ENCODE peak calls at places on chromosome 19, in ten cellular contexts. G is pancreas; L is CD8-positive, alpha-beta memory T cell; Y is body of pancreas; D is CD8-positive, alpha-beta T cell; A is endothelial cell of umbilical vein; Z is uterus; U is left lung; K is K562; T is Peyer's patch. E is an unnamed sample.

GRCh38 chr19:48284891-48285290 is 15.0 kb downstream of the ZNF114 start:
- DNase-seq in G (no peak), L (no peak), Y (no peak), D (no peak), A (no peak), Z (no peak), U (no peak), K (no peak), T (no peak), E (no peak)

GRCh38 chr19:57465680-57466381 is 8.9 kb upstream of the VN1R1 start:
- DNase-seq in G (no peak), L (no peak), Y (no peak), D (no peak), A (peak), Z (no peak), U (no peak), K (peak), T (no peak), E (peak)

GRCh38 chr19:46221981-46222610 is 7.4 kb upstream of the IGFL1 start:
- DNase-seq in G (no peak), L (no peak), Y (peak), D (no peak), A (no peak), Z (peak), U (peak), K (no peak), T (no peak), E (peak)

GRCh38 chr19:10116085-10116865 is 3.4 kb downstream of the EIF3G start:
- DNase-seq in G (peak), L (no peak), Y (no peak), D (no peak), A (no peak), Z (no peak), U (no peak), K (no peak), T (peak), E (peak)

GRCh38 chr19:52248256-52248655 is 21.1 kb upstream of the ZNF766 start:
- DNase-seq in G (no peak), L (peak), Y (peak), D (peak), A (peak), Z (peak), U (no peak), K (peak), T (no peak), E (peak)

GRCh38 chr19:4609878-4610511 is 29.3 kb upstream of the TNFAIP8L1 start:
- DNase-seq in G (peak), L (no peak), Y (peak), D (no peak), A (no peak), Z (no peak), U (peak), K (peak), T (no peak), E (no peak)

GRCh38 chr19:5948697-5949564 is 29.0 kb downstream of the RANBP3 start:
- DNase-seq in G (no peak), L (no peak), Y (no peak), D (no peak), A (no peak), Z (no peak), U (no peak), K (no peak), T (no peak), E (peak)

GRCh38 chr19:38557205-38557799 is 60.5 kb downstream of the MAP4K1 start:
- DNase-seq in G (no peak), L (no peak), Y (no peak), D (peak), A (no peak), Z (no peak), U (peak), K (peak), T (no peak), E (no peak)

GRCh38 chr19:14565298-14565679 is 6.6 kb downstream of the NDUFB7 start:
- DNase-seq in G (peak), L (no peak), Y (no peak), D (no peak), A (no peak), Z (no peak), U (no peak), K (no peak), T (no peak), E (no peak)

GRCh38 chr19:13461536-13461935 is 44.7 kb downstream of the CACNA1A start:
- DNase-seq in G (no peak), L (no peak), Y (no peak), D (no peak), A (no peak), Z (no peak), U (no peak), K (no peak), T (no peak), E (no peak)

GRCh38 chr19:30046522-30046921 is 104.5 kb downstream of the URI1 start:
- DNase-seq in G (no peak), L (peak), Y (no peak), D (no peak), A (no peak), Z (no peak), U (no peak), K (peak), T (no peak), E (peak)

GRCh38 chr19:51751655-51752054 is at the start of gene FPR1:
- DNase-seq in G (no peak), L (no peak), Y (no peak), D (no peak), A (no peak), Z (no peak), U (no peak), K (no peak), T (no peak), E (peak)

GRCh38 chr19:44643605-44644390 is at the start of gene PVR:
- DNase-seq in G (peak), L (no peak), Y (peak), D (peak), A (peak), Z (peak), U (peak), K (peak), T (peak), E (peak)

GRCh38 chr19:18776288-18776594 is 14.9 kb downstream of the COMP start:
- DNase-seq in G (no peak), L (no peak), Y (no peak), D (no peak), A (no peak), Z (no peak), U (no peak), K (peak), T (no peak), E (no peak)

GRCh38 chr19:56333506-56333905 is 18.9 kb upstream of the ZSCAN5A start:
- DNase-seq in G (no peak), L (peak), Y (peak), D (peak), A (peak), Z (no peak), U (no peak), K (peak), T (no peak), E (peak)

GRCh38 chr19:47697863-47698609 is 15.2 kb upstream of the EHD2 start:
- DNase-seq in G (peak), L (peak), Y (peak), D (peak), A (peak), Z (peak), U (peak), K (peak), T (peak), E (peak)

GRCh38 chr19:19169236-19170052 is 619 bp downstream of the MEF2B start:
- DNase-seq in G (no peak), L (no peak), Y (no peak), D (no peak), A (no peak), Z (no peak), U (no peak), K (no peak), T (no peak), E (no peak)

GRCh38 chr19:20860339-20860738 is 62.7 kb upstream of the ZNF85 start:
- DNase-seq in G (no peak), L (no peak), Y (no peak), D (no peak), A (no peak), Z (no peak), U (no peak), K (no peak), T (no peak), E (no peak)

GRCh38 chr19:39996218-39996810 is 546 bp upstream of the ZNF546 start:
- DNase-seq in G (no peak), L (no peak), Y (peak), D (peak), A (no peak), Z (no peak), U (no peak), K (peak), T (no peak), E (peak)

GRCh38 chr19:46976845-46977320 is 42.8 kb upstream of the NPAS1 start:
- DNase-seq in G (no peak), L (no peak), Y (peak), D (no peak), A (peak), Z (peak), U (peak), K (peak), T (no peak), E (no peak)

GRCh38 chr19:13707901-13708300 is 56.4 kb upstream of the MRI1 start:
- DNase-seq in G (no peak), L (no peak), Y (no peak), D (no peak), A (no peak), Z (no peak), U (no peak), K (no peak), T (no peak), E (no peak)

GRCh38 chr19:45348367-45349125 is 8.0 kb downstream of the KLC3 start:
- DNase-seq in G (no peak), L (no peak), Y (no peak), D (no peak), A (no peak), Z (no peak), U (no peak), K (no peak), T (no peak), E (no peak)

GRCh38 chr19:30028992-30029343 is 86.9 kb downstream of the URI1 start:
- DNase-seq in G (no peak), L (no peak), Y (no peak), D (no peak), A (no peak), Z (no peak), U (no peak), K (no peak), T (no peak), E (no peak)

GRCh38 chr19:14479985-14480694 is 5.0 kb upstream of the PTGER1 start:
- DNase-seq in G (peak), L (peak), Y (no peak), D (peak), A (no peak), Z (no peak), U (no peak), K (peak), T (no peak), E (peak)

GRCh38 chr19:10748924-10749434 is 31.1 kb downstream of the DNM2 start:
- DNase-seq in G (peak), L (no peak), Y (peak), D (no peak), A (peak), Z (no peak), U (peak), K (peak), T (peak), E (no peak)

GRCh38 chr19:40006273-40006691 is 9.4 kb downstream of the ZNF546 start:
- DNase-seq in G (no peak), L (no peak), Y (no peak), D (no peak), A (peak), Z (no peak), U (no peak), K (peak), T (no peak), E (no peak)

GRCh38 chr19:4972509-4973230 is 3.8 kb downstream of the KDM4B start:
- DNase-seq in G (no peak), L (no peak), Y (no peak), D (no peak), A (peak), Z (no peak), U (no peak), K (no peak), T (no peak), E (no peak)

GRCh38 chr19:2053601-2054389 is 2.8 kb upstream of the MKNK2 start:
- DNase-seq in G (peak), L (no peak), Y (peak), D (no peak), A (peak), Z (peak), U (peak), K (no peak), T (no peak), E (no peak)
- H3K27ac ChIP-seq in G (peak), L (no peak), Y (peak), D (no peak), A (no peak), Z (peak), U (peak), K (no peak), T (peak), E (no peak)

GRCh38 chr19:8831832-8832131 is 322 bp downstream of the ZNF558 start:
- DNase-seq in G (no peak), L (no peak), Y (no peak), D (no peak), A (no peak), Z (no peak), U (no peak), K (no peak), T (no peak), E (no peak)

GRCh38 chr19:8835877-8836276 is 3.7 kb downstream of the MBD3L1 start:
- DNase-seq in G (no peak), L (no peak), Y (no peak), D (no peak), A (no peak), Z (no peak), U (no peak), K (no peak), T (no peak), E (no peak)

GRCh38 chr19:8831373-8831772 is 731 bp downstream of the ZNF558 start:
- DNase-seq in G (no peak), L (no peak), Y (no peak), D (no peak), A (no peak), Z (no peak), U (no peak), K (peak), T (no peak), E (no peak)

GRCh38 chr19:8835446-8835845 is 3.3 kb downstream of the MBD3L1 start:
- DNase-seq in G (no peak), L (no peak), Y (no peak), D (no peak), A (no peak), Z (no peak), U (no peak), K (no peak), T (no peak), E (no peak)

DNA sequence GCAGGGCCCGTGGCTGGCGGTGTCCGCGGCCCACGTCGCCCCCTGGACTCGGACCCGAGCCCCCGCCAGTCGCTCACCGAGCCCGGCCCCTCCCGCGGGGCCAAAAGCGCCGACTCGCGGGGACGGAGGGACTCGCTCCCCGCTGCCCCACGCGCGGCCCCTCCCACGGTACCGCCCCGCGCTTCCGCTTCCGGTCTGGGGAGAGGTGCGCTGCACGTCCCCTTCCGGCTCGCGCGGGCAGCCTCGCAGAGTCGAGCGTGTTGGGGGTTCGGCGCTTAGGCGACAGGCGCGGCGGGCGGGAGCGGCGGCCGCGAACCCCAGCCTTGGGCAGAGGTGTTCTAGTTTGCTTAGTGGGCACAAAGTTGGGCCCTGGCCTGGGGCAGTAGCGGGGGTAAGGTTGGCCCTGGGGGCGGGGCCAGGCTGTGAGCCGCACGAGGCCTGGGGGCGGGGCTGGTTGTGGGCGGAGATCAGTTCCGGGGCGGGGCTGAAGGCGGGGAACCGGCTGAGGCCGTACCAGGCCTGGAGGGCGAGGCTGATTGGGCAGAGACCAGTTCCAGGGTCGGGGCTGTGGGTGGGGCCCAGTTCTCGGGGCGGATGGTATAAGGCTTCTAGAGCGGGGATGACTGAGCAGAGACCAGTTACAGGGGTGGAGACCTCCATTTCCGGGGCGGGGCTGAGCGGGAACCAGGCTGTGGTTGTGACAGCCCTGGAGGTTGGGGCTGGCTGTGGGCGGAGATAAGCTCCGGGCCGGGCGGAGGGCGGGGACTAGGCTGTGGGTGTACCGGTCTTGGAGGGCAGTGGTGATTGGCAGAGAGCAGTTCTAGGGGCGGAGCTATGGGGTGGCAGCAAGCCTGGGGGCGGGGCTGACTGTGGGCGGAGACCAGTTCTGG is at the start of the genes MBD3L1 and ZNF558:
- DNase-seq in G (peak), L (peak), Y (peak), D (peak), A (peak), Z (peak), U (peak), K (peak), T (peak), E (peak)
- H3K27ac ChIP-seq in G (peak), L (peak), Y (peak), D (peak), A (no peak), Z (peak), U (peak), K (peak), T (peak), E (peak)

GRCh38 chr19:17504030-17504429 is 7.4 kb upstream of the PGLS start:
- DNase-seq in G (no peak), L (no peak), Y (no peak), D (no peak), A (no peak), Z (no peak), U (no peak), K (no peak), T (no peak), E (no peak)

GRCh38 chr19:17506745-17507144 is 4.7 kb upstream of the PGLS start:
- DNase-seq in G (no peak), L (no peak), Y (no peak), D (no peak), A (no peak), Z (no peak), U (no peak), K (no peak), T (no peak), E (no peak)

GRCh38 chr19:17503240-17503639 is 8.2 kb upstream of the PGLS start:
- DNase-seq in G (no peak), L (no peak), Y (no peak), D (no peak), A (no peak), Z (no peak), U (no peak), K (no peak), T (no peak), E (no peak)

GRCh38 chr19:17505218-17505617 is 6.2 kb upstream of the PGLS start:
- DNase-seq in G (no peak), L (no peak), Y (no peak), D (no peak), A (no peak), Z (no peak), U (no peak), K (no peak), T (no peak), E (no peak)

GRCh38 chr19:17504456-17504855 is 7.0 kb upstream of the PGLS start:
- DNase-seq in G (no peak), L (no peak), Y (no peak), D (no peak), A (no peak), Z (no peak), U (no peak), K (no peak), T (no peak), E (no peak)
- H3K27ac ChIP-seq in G (no peak), L (no peak), Y (no peak), D (no peak), A (no peak), Z (no peak), U (no peak), K (no peak), T (no peak), E (no peak)

GRCh38 chr19:54609356-54609791 is 15.9 kb downstream of the LILRA1 start:
- DNase-seq in G (peak), L (no peak), Y (no peak), D (no peak), A (no peak), Z (no peak), U (no peak), K (no peak), T (no peak), E (no peak)
- H3K27ac ChIP-seq in G (no peak), L (no peak), Y (no peak), D (no peak), A (no peak), Z (no peak), U (no peak), K (no peak), T (no peak), E (no peak)

GRCh38 chr19:42531313-42531712 is 3.0 kb upstream of the CEACAM1 start:
- DNase-seq in G (no peak), L (no peak), Y (no peak), D (no peak), A (no peak), Z (no peak), U (no peak), K (no peak), T (no peak), E (no peak)

GRCh38 chr19:42532881-42533280 is 4.6 kb upstream of the CEACAM1 start:
- DNase-seq in G (no peak), L (no peak), Y (no peak), D (no peak), A (no peak), Z (no peak), U (no peak), K (no peak), T (no peak), E (no peak)

GRCh38 chr19:42528354-42529247 is at the start of gene CEACAM1:
- DNase-seq in G (no peak), L (peak), Y (peak), D (peak), A (peak), Z (no peak), U (peak), K (no peak), T (peak), E (peak)

GRCh38 chr19:42524943-42525342 is 3.3 kb downstream of the CEACAM1 start:
- DNase-seq in G (no peak), L (no peak), Y (no peak), D (no peak), A (no peak), Z (no peak), U (no peak), K (no peak), T (no peak), E (no peak)

DNA sequence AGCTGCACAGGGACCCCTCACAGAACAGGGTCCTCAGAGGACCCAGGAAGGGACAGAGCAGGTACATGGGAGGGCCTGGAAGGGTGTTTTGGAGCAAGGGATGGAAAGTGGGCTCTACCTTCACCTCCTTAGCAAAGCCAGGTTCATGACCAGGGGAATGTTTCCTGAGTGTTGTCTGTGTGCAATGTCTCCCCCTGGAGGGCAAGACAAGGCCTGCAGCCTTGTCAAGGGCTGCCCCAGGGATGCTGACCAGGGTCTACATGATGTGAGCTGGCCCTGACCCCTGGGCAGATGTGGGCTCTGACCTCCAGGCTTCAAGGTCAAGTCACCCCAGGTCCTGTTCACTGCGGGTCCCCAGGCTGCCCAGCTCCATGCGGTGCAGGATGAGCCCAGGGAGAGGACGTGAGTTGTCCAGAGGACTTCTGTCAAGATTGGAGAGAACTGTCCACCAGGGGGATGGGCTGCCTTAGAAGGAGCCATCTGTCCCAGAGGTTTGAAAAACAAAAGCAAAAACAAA is 1.0 kb upstream of the CEACAM1 start:
- DNase-seq in G (peak), L (peak), Y (peak), D (peak), A (peak), Z (peak), U (peak), K (peak), T (peak), E (peak)
- H3K27ac ChIP-seq in G (peak), L (no peak), Y (no peak), D (no peak), A (no peak), Z (peak), U (peak), K (no peak), T (peak), E (no peak)